ENCODE peak calls at places on chromosome 7, in four cellular contexts. P is thyroid gland; J is SJSA1; O is activated CD8-positive, alpha-beta memory T cell treated with anti-CD3 and anti-CD28 coated beads for 24 hours. H is an unnamed sample.
A peak's percentile ranks its signal among the peaks of the same experiment; 100 is the strongest.

GRCh38 chr7:135150072-135150782 is 2.4 kb downstream of the TMEM140 start:
- DNase-seq in P (no peak), J (no peak), O (no peak), H (no peak)

GRCh38 chr7:23242321-23242720 is 4.3 kb upstream of the GPNMB start:
- DNase-seq in P (no peak), J (no peak), O (no peak), H (no peak)

GRCh38 chr7:2008936-2009540 is 223.7 kb downstream of the MAD1L1 start:
- DNase-seq in P (no peak), J (no peak), O (no peak), H (no peak)

GRCh38 chr7:27560706-27561235 is 101.9 kb downstream of the HIBADH start:
- DNase-seq in P (no peak), J (no peak), O (no peak), H (no peak)

GRCh38 chr7:33248663-33249062 is 119.3 kb downstream of the BBS9 start:
- DNase-seq in P (no peak), J (no peak), O (no peak), H (no peak)

GRCh38 chr7:128121731-128122576 is 90.7 kb upstream of the LRRC4 start:
- DNase-seq in P (peak; percentile 26), J (peak; percentile 37), O (no peak), H (no peak)

GRCh38 chr7:1362301-1362700 is 97.0 kb downstream of the MICALL2 start:
- DNase-seq in P (no peak), J (no peak), O (no peak), H (no peak)

GRCh38 chr7:41777894-41778596 is 75.2 kb upstream of the INHBA start:
- DNase-seq in P (no peak), J (no peak), O (no peak), H (no peak)

GRCh38 chr7:127437241-127437640 is 44.7 kb upstream of the ZNF800 start:
- DNase-seq in P (no peak), J (no peak), O (no peak), H (no peak)

GRCh38 chr7:24980695-24981543 is 941 bp upstream of the OSBPL3 start:
- DNase-seq in P (peak; percentile 41), J (no peak), O (no peak), H (peak; percentile 68)

GRCh38 chr7:291302-292092 is 1.5 kb downstream of the FOXL3 start:
- DNase-seq in P (peak; percentile 22), J (no peak), O (no peak), H (peak; percentile 59)

GRCh38 chr7:41298343-41298875 is 404.5 kb downstream of the INHBA start:
- DNase-seq in P (no peak), J (no peak), O (no peak), H (no peak)

GRCh38 chr7:21898265-21898930 is 47.3 kb downstream of the CDCA7L start:
- DNase-seq in P (no peak), J (no peak), O (no peak), H (no peak)

GRCh38 chr7:75985518-75986146 is 8.8 kb downstream of the TMEM120A start:
- DNase-seq in P (no peak), J (no peak), O (no peak), H (no peak)

GRCh38 chr7:128398016-128398840 is 11.6 kb downstream of the IMPDH1 start:
- DNase-seq in P (peak; percentile 50), J (peak; percentile 68), O (no peak), H (no peak)

GRCh38 chr7:30908681-30909080 is 3.0 kb upstream of the AQP1 start:
- DNase-seq in P (no peak), J (no peak), O (no peak), H (no peak)

GRCh38 chr7:144606231-144606630 is 202.7 kb upstream of the NOBOX start:
- DNase-seq in P (no peak), J (no peak), O (no peak), H (no peak)

GRCh38 chr7:111903797-111904196 is 302.4 kb downstream of the DOCK4 start:
- DNase-seq in P (no peak), J (no peak), O (no peak), H (no peak)

GRCh38 chr7:127347567-127348246 is 44.8 kb downstream of the ZNF800 start:
- DNase-seq in P (peak; percentile 66), J (peak; percentile 53), O (peak; percentile 87), H (peak; percentile 55)